ENCODE peak calls at places on chromosomes 7 and 10, in nine cellular contexts. L is psoas muscle, J is adrenal gland, X is NB4, V is anterior cingulate cortex, K is iris pigment epithelial cell, O is activated gamma-delta T cell treated with Interleukin-2 at 50 U/mL for 16 hours, D is WTC11, N is heart right ventricle. U is an unnamed sample.

GRCh38 chr10:52216852-52217251 is 97.2 kb upstream of the DKK1 start:
- DNase-seq in N (no peak), J (no peak), L (no peak), K (peak; percentile 84), V (no peak), O (no peak), D (no peak), X (peak; percentile 11), U (peak; percentile 39)

GRCh38 chr10:131269776-131270460 is 41.6 kb downstream of the TCERG1L start:
- DNase-seq in D (no peak), N (no peak), O (no peak), X (no peak), L (no peak), K (no peak), J (no peak), V (no peak), U (no peak)

GRCh38 chr10:52683776-52684175 is 88.8 kb downstream of the MBL2 start:
- DNase-seq in K (no peak), N (no peak), J (no peak), D (no peak), X (no peak), L (no peak), V (no peak), O (no peak), U (no peak)

GRCh38 chr7:24582171-24582570 is 8.9 kb downstream of the PALS2 start:
- DNase-seq in J (no peak), N (no peak), L (no peak), V (no peak), D (no peak), K (peak; percentile 32), X (no peak), O (no peak), U (no peak)

GRCh38 chr7:51949726-51950644 is 633.4 kb upstream of the COBL start:
- DNase-seq in J (no peak), O (no peak), X (no peak), V (no peak), D (peak; percentile 74), K (peak; percentile 37), N (no peak), L (no peak), U (no peak)

GRCh38 chr7:3300221-3300650 is 816 bp upstream of the SDK1 start:
- DNase-seq in L (peak; percentile 56), X (no peak), N (no peak), V (no peak), D (peak; percentile 28), K (no peak), O (no peak), J (no peak), U (no peak)

GRCh38 chr7:54712777-54713176 is 46.2 kb downstream of the SEC61G start:
- DNase-seq in V (no peak), D (no peak), K (no peak), N (no peak), J (no peak), L (no peak), X (peak; percentile 51), O (no peak), U (no peak)

GRCh38 chr7:113279256-113279655 is 160.9 kb upstream of the SMIM30 start:
- DNase-seq in N (no peak), D (no peak), X (no peak), J (no peak), K (no peak), V (no peak), O (no peak), L (no peak), U (no peak)

GRCh38 chr10:6202684-6203330 is at the start of gene PFKFB3:
- DNase-seq in D (peak; percentile 97), N (peak; percentile 97), V (peak; percentile 90), X (peak; percentile 90), O (peak; percentile 89), J (peak; percentile 97), L (peak; percentile 98), K (peak; percentile 93), U (peak; percentile 94)

GRCh38 chr10:47181057-47181849 is 118.7 kb upstream of the GDF10 start:
- DNase-seq in X (peak; percentile 31), L (no peak), D (no peak), N (no peak), V (no peak), K (no peak), O (no peak), J (no peak), U (no peak)

GRCh38 chr7:12303507-12303906 is 92.4 kb downstream of the TMEM106B start:
- DNase-seq in K (no peak), O (no peak), J (no peak), L (no peak), D (no peak), X (no peak), N (no peak), V (no peak), U (peak; percentile 61)

GRCh38 chr7:154853727-154854095 is 149.2 kb downstream of the PAXIP1 start:
- DNase-seq in N (no peak), O (no peak), V (no peak), D (no peak), K (no peak), X (no peak), J (no peak), L (no peak), U (no peak)

GRCh38 chr7:112063974-112064373 is 142.2 kb downstream of the DOCK4 start:
- DNase-seq in K (no peak), N (no peak), O (no peak), L (no peak), V (no peak), D (no peak), J (no peak), X (no peak), U (no peak)

GRCh38 chr7:110386006-110386405 is 704.9 kb upstream of the LRRN3 start:
- DNase-seq in D (no peak), O (no peak), N (no peak), V (no peak), X (no peak), J (no peak), K (no peak), L (no peak), U (no peak)

GRCh38 chr10:61410353-61410752 is 42.8 kb downstream of the TMEM26 start:
- DNase-seq in J (no peak), L (no peak), X (no peak), D (no peak), N (no peak), K (peak; percentile 0), V (no peak), O (no peak), U (no peak)

GRCh38 chr7:140519007-140519399 is 39.7 kb upstream of the MKRN1 start:
- DNase-seq in L (no peak), K (no peak), V (no peak), N (peak; percentile 14), J (no peak), O (no peak), D (no peak), X (no peak), U (no peak)

GRCh38 chr10:44651834-44652233 is 259.3 kb upstream of the TMEM72 start:
- DNase-seq in X (no peak), N (peak; percentile 29), O (no peak), L (peak; percentile 73), D (no peak), J (no peak), V (no peak), K (no peak), U (peak; percentile 5)

GRCh38 chr10:1629326-1630036 is 107.8 kb downstream of the ADARB2 start:
- DNase-seq in K (no peak), J (no peak), V (no peak), O (no peak), X (no peak), N (no peak), L (no peak), D (no peak), U (peak; percentile 55)

GRCh38 chr7:117992635-117993034 is 119.4 kb upstream of the CTTNBP2 start:
- DNase-seq in N (no peak), X (no peak), V (no peak), L (no peak), D (no peak), J (no peak), O (no peak), K (no peak), U (no peak)

GRCh38 chr7:103718482-103719415 is 270.7 kb downstream of the RELN start:
- DNase-seq in N (no peak), D (no peak), K (peak; percentile 53), V (no peak), L (no peak), O (no peak), J (no peak), X (no peak), U (no peak)

GRCh38 chr7:2488272-2488645 is 12.1 kb upstream of the GRIFIN start:
- DNase-seq in L (peak; percentile 87), J (peak; percentile 32), K (no peak), X (no peak), O (no peak), D (no peak), N (no peak), V (no peak), U (no peak)

GRCh38 chr7:123096434-123096833 is 100.9 kb upstream of the TAS2R16 start:
- DNase-seq in V (no peak), N (no peak), L (no peak), D (no peak), O (no peak), K (peak; percentile 10), X (no peak), J (no peak), U (peak; percentile 35)

GRCh38 chr7:134290286-134290685 is 26.4 kb downstream of the SLC35B4 start:
- DNase-seq in D (no peak), J (no peak), K (peak; percentile 51), V (no peak), O (no peak), L (no peak), X (no peak), N (no peak), U (peak; percentile 63)

GRCh38 chr7:140655511-140656408 is 15.1 kb upstream of the DENND2A start:
- DNase-seq in O (no peak), V (no peak), D (no peak), J (no peak), X (no peak), K (no peak), N (no peak), L (no peak), U (no peak)

GRCh38 chr10:86647773-86648705 is 6.3 kb upstream of the OPN4 start:
- DNase-seq in N (no peak), D (no peak), V (no peak), X (no peak), L (no peak), K (no peak), O (no peak), J (no peak), U (peak; percentile 55)

GRCh38 chr10:103395754-103396066 is 565 bp downstream of the ATP5MK start:
- DNase-seq in V (no peak), X (no peak), O (no peak), K (peak; percentile 36), D (no peak), L (peak; percentile 58), N (no peak), J (no peak), U (peak; percentile 5)

GRCh38 chr7:45001138-45001694 is 1.2 kb downstream of the CCM2 start:
- DNase-seq in N (no peak), D (peak; percentile 30), X (peak; percentile 35), O (peak; percentile 59), K (no peak), L (no peak), J (peak; percentile 34), V (no peak), U (peak; percentile 51)

GRCh38 chr7:135508853-135509588 is 881 bp downstream of the CNOT4 start:
- DNase-seq in O (peak; percentile 24), N (no peak), J (peak; percentile 28), D (no peak), K (peak; percentile 40), X (peak; percentile 77), V (peak; percentile 15), L (no peak), U (peak; percentile 40)

GRCh38 chr7:84261509-84261908 is 66.9 kb upstream of the SEMA3A start:
- DNase-seq in L (no peak), J (no peak), N (no peak), D (no peak), X (no peak), O (no peak), K (no peak), V (no peak), U (no peak)

GRCh38 chr10:76981251-76981650 is 656.4 kb downstream of the KCNMA1 start:
- DNase-seq in J (no peak), X (no peak), K (no peak), N (no peak), L (no peak), D (no peak), V (no peak), O (no peak), U (no peak)

GRCh38 chr10:119671381-119671780 is 20.2 kb downstream of the BAG3 start:
- DNase-seq in X (no peak), N (no peak), D (no peak), O (no peak), J (no peak), L (no peak), V (no peak), K (no peak), U (no peak)

U was measured in MCF 10A.